ENCODE peak calls at places on chromosomes 3 and 15, in four cellular contexts. D, B, O and T are unnamed samples.

GRCh38 chr3:188526057-188526456 is 372.1 kb downstream of the LPP start:
- DNase-seq in D (no peak), B (peak; percentile 16), O (peak; percentile 47), T (peak; percentile 63)

GRCh38 chr3:70985572-70985971 is 598.0 kb downstream of the FOXP1 start:
- DNase-seq in B (no peak), O (no peak), D (no peak), T (no peak)

GRCh38 chr3:101521251-101521701 is 8.3 kb upstream of the SENP7 start:
- DNase-seq in B (no peak), D (peak; percentile 21), O (no peak), T (no peak)

GRCh38 chr3:56928379-56929068 is 126.8 kb upstream of the ARHGEF3 start:
- DNase-seq in B (no peak), O (peak; percentile 60), D (no peak), T (no peak)

GRCh38 chr15:23857028-23857641 is 170.0 kb upstream of the NDN start:
- DNase-seq in B (peak; percentile 52), O (peak; percentile 33), D (peak; percentile 83), T (no peak)

GRCh38 chr15:42092666-42093445 is 1.5 kb downstream of the PLA2G4D start:
- DNase-seq in O (no peak), B (no peak), D (peak; percentile 59), T (peak; percentile 80)

GRCh38 chr3:193963808-193964516 is 172.0 kb upstream of the HES1 start:
- DNase-seq in O (no peak), B (no peak), D (no peak), T (no peak)

GRCh38 chr15:75036269-75036668 is 12.9 kb downstream of the PPCDC start:
- DNase-seq in B (no peak), D (no peak), O (no peak), T (no peak)

GRCh38 chr15:91852741-91853500 is 587 bp upstream of the SLCO3A1 start:
- DNase-seq in B (peak; percentile 73), O (peak; percentile 77), D (peak; percentile 78), T (peak; percentile 92)

GRCh38 chr3:186882881-186883685 is 40.6 kb downstream of the ADIPOQ start:
- DNase-seq in O (peak; percentile 75), B (no peak), D (no peak), T (no peak)

GRCh38 chr3:125240496-125240895 is 27.9 kb upstream of the SLC12A8 start:
- DNase-seq in D (no peak), O (peak; percentile 41), B (peak; percentile 26), T (no peak)

GRCh38 chr15:33108518-33108917 is 86.0 kb downstream of the FMN1 start:
- DNase-seq in O (no peak), D (no peak), B (no peak), T (no peak)

GRCh38 chr3:77420316-77420715 is 380.4 kb downstream of the ROBO2 start:
- DNase-seq in D (no peak), B (no peak), O (no peak), T (no peak)

GRCh38 chr15:78265752-78266224 is 1.4 kb downstream of the DNAJA4 start:
- DNase-seq in D (no peak), O (peak; percentile 11), B (no peak), T (no peak)

GRCh38 chr3:114290911-114291901 is 2.6 kb upstream of the TIGIT start:
- DNase-seq in O (peak; percentile 64), D (peak; percentile 87), B (peak; percentile 53), T (peak; percentile 82)

DNA sequence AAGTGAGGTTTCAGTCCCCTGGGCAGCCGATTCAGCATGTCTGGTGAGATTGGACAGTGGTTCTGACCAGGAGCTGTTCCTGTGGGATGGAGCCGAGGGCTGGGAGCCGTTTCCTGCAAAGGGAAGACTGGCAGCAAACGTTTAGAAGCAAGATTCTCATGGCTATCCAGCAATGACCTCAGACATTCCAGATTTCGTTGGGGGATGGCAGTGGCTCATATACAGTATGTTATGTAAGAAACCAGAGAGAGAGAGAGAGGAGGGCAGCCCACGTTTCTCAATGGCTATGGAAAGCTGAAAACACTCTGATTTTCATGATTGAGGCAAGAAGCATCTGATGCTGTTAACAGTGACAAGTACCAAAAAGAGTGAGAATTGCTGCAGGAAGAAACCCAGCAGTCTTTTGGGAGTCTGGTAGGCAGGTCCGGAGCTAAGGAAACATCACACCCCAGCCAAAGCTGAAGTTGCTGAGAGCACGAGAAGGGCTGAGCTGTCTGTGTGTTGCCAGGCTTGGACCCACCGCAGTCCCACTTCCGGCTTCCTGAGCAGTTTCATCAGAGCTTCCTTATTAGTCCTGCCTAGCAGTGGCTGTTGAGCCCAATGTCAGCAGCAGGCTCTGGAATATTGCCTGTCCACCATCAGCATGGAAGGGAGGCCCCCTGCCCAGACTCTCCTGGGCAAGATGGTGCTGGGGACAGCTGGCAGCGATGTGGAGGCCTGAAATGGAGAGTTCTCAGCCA is 25.5 kb upstream of the VPS8 start:
- DNase-seq in O (peak; percentile 92), D (peak; percentile 51), B (peak; percentile 56), T (peak; percentile 68)
- H3K27ac ChIP-seq in O (no peak overlapping the region), D (no peak overlapping the region), B (no peak overlapping the region), T (no peak overlapping the region)

DNA sequence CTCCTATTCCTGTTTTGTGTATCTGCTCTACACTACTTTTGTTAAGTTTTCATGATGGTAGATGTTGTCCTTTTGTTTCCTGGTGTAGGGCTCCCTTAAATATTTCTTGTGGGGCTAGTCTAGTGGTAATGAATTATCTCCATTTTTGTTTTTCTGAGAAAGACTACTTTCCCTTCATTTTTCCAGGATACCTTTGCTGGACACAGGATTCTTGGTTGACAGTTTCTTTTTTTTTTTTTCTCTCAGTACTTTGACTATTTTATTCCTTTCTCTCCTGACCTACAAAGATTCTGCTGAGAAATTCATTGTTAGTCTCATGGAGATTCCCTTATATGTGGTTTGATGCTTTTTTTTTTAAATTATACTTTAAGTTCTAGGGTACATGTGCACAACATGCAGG is 38.0 kb downstream of the FAIM start:
- DNase-seq in O (no peak), D (no peak), B (no peak), T (no peak)
- H3K9me3 ChIP-seq in O (no peaks in the 10 kb centered on the region), D (no peaks in the 10 kb centered on the region), B (no peaks in the 10 kb centered on the region), T (no peaks in the 10 kb centered on the region)

DNA sequence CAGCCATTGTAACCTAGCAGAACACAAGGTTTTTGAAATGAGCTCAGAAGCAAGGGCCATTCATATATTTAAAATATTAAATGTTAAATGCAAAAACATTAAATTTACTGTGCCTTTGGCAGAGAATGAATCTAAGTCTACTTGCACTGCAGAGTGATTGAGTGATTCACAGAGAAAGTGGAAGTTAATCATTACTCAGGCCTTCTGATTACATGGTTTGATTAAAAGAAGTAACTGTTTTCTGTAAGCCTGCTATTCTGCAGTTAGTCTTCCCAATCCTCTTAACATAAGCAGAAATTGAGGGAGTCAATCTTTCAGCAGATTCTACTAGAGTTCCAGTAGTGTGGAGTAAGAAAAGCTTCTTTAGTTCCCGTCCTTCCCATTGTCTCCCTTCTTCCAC is 1.5 kb downstream of the NLGN1 start:
- DNase-seq in B (no peak), D (no peak), O (no peak), T (no peak)
- H3K4me3 ChIP-seq in B (no peak overlapping the region), D (no peak overlapping the region), O (peak overlapping the region; percentile 88), T (no peak overlapping the region)

GRCh38 chr3:182792901-182793662 is at the start of gene ATP11B:
- DNase-seq in D (peak; percentile 82), B (peak; percentile 69), O (peak; percentile 53), T (peak; percentile 91)
- H3K27ac ChIP-seq in D (peak within 1 kb of the TSS; percentile 94), B (peak within 1 kb of the TSS; percentile 66), O (peak within 1 kb of the TSS; percentile 98), T (peak within 1 kb of the TSS; percentile 86)

DNA sequence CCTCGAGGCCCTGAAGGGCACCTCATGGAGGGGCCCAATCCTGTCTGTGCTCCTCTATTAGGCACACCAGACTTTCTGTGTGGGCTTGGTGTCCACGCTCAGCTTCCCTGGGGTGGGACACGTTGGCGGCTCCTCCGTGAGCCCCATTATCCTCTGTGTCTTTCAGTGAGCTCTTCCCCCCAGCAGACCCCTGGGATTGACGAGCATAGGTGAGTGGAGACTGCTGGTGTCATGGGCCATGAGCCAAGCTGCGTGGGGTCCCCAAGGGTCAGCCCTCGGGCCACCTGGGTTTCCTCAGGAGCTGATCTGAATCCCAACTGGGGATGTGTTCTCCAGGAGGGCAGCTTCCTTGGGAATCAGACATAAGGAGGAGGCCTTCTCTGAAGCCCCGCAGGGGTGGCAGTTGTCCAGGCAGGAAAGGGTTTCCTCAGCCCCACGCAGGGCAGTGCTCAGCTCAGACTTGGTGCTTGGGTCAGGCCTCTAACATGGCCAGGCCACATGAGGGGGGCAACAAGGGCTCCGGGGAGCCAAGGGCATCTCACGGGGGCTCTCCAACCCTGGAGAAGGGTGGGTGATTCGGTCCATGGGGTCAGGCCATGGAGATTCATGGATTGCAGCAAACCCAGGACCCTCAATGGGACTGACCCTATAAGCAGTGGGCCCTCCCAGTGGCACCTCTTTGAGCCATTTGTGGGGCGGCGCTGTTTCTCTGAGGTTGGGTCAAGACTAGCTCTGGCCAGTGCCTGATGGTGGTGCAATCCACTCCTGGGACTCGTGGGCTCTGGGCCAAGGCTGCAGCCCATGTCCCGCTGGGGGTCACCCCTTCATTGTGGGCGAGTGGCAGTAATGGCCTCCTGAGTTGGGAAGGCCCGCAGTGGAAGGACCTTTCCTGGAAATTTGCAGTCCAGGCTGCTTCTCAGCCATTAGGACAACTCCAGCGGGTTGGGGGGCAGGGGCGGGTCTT is 222.5 kb downstream of the SNRPN start:
- DNase-seq in O (no peak), B (peak; percentile 5), D (peak; percentile 8), T (peak; percentile 4)
- H3K9me3 ChIP-seq in O (no peaks in the 10 kb centered on the region), B (peaks cover 2% of the 10 kb centered on the region), D (no peaks in the 10 kb centered on the region), T (peaks cover 2% of the 10 kb centered on the region)

DNA sequence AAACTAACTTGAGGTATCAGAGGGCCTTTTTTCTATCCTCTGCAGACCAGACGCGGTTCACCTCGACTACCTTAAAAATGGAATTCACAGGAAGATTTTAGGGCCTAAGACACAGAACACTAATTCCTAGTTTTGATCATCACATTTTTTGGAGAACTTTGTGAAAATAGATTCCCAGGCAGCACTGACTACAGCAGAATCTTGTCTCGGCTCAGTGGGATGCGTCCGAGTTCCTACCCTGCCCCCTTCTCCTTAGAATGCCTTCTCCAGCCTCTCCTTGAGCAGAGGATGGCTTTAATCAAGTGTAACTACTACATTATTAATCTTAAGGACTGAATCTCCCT is 393 bp upstream of the TERC start:
- DNase-seq in O (no peak), D (no peak), B (no peak), T (no peak)
- H3K4me3 ChIP-seq in O (no peak overlapping the region), D (peak overlapping the region; percentile 83), B (peak overlapping the region; percentile 69), T (peak overlapping the region; percentile 90)